ENCODE peak calls at places on chromosome 4, in ten cellular contexts. R is Peyer's patch, Q is HCT116, O is lower leg skin, F is heart left ventricle, D is tibial nerve, V is spleen, N is NB4, X is stomach, E is transverse colon. S is an unnamed sample.

GRCh38 chr4:168082379-168082778 is 10.0 kb upstream of the ANXA10 start:
- DNase-seq in V (no peak), X (no peak), E (no peak), N (no peak), O (no peak), F (no peak), D (no peak), R (no peak), Q (no peak), S (no peak)

GRCh38 chr4:90606781-90607180 is 479.6 kb downstream of the CCSER1 start:
- DNase-seq in X (no peak), V (no peak), E (no peak), Q (no peak), R (no peak), O (no peak), N (no peak), F (no peak), D (no peak), S (no peak)

GRCh38 chr4:3673176-3673575 is 93.0 kb upstream of the ADRA2C start:
- DNase-seq in X (no peak), O (no peak), Q (no peak), E (no peak), D (no peak), V (peak), N (no peak), F (no peak), R (peak), S (no peak)

GRCh38 chr4:88418411-88418810 is 38.5 kb upstream of the HERC5 start:
- DNase-seq in E (no peak), D (no peak), F (no peak), Q (no peak), O (no peak), N (no peak), V (no peak), X (no peak), R (no peak), S (no peak)

GRCh38 chr4:189792819-189793618 is 147.7 kb upstream of the FRG1 start:
- DNase-seq in X (peak), Q (peak), E (peak), D (peak), V (peak), N (peak), R (peak), F (peak), O (peak), S (peak)

GRCh38 chr4:87151730-87152129 is 68.7 kb downstream of the KLHL8 start:
- DNase-seq in O (no peak), F (no peak), X (no peak), N (no peak), D (no peak), V (no peak), Q (no peak), E (no peak), R (no peak), S (no peak)

GRCh38 chr4:41873380-41874295 is 61.6 kb upstream of the TMEM33 start:
- DNase-seq in E (no peak), N (no peak), R (no peak), O (no peak), F (no peak), V (peak), D (no peak), X (no peak), Q (no peak), S (no peak)

GRCh38 chr4:167114416-167114971 is 119.8 kb downstream of the SPOCK3 start:
- DNase-seq in E (no peak), X (no peak), D (no peak), O (no peak), N (no peak), Q (no peak), R (no peak), V (no peak), F (no peak), S (no peak)

GRCh38 chr4:74675673-74676279 is 118.5 kb downstream of the BTC start:
- DNase-seq in N (peak), E (no peak), V (no peak), R (no peak), D (peak), O (no peak), F (no peak), Q (peak), X (no peak), S (no peak)

GRCh38 chr4:57100979-57101629 is 9.1 kb downstream of the IGFBP7 start:
- DNase-seq in R (no peak), X (no peak), V (no peak), F (no peak), Q (no peak), N (no peak), O (no peak), E (no peak), D (no peak), S (no peak)

GRCh38 chr4:116332508-116332907 is 752.9 kb downstream of the TRAM1L1 start:
- DNase-seq in R (no peak), V (no peak), Q (no peak), N (no peak), O (no peak), F (no peak), X (no peak), E (no peak), D (no peak), S (no peak)

GRCh38 chr4:147975325-147975724 is 243.4 kb downstream of the ARHGAP10 start:
- DNase-seq in R (no peak), V (no peak), O (no peak), Q (no peak), N (no peak), E (no peak), D (no peak), F (no peak), X (no peak), S (peak)

GRCh38 chr4:85952518-85952917 is 407.3 kb downstream of the MAPK10 start:
- DNase-seq in Q (no peak), O (no peak), V (no peak), N (no peak), F (no peak), R (no peak), X (no peak), E (no peak), D (no peak), S (no peak)

GRCh38 chr4:84915396-84915780 is 51.1 kb downstream of the WDFY3 start:
- DNase-seq in O (no peak), E (no peak), Q (no peak), V (no peak), N (no peak), D (no peak), F (no peak), X (no peak), R (no peak), S (no peak)

GRCh38 chr4:57214654-57215411 is 104.6 kb upstream of the IGFBP7 start:
- DNase-seq in R (no peak), X (no peak), D (no peak), O (no peak), N (peak), V (no peak), F (no peak), Q (no peak), E (no peak), S (no peak)

GRCh38 chr4:120977435-120977997 is 55.0 kb upstream of the PRDM5 start:
- DNase-seq in Q (peak), O (no peak), R (no peak), F (no peak), N (peak), X (no peak), D (peak), V (no peak), E (peak), S (no peak)

GRCh38 chr4:13509442-13509841 is 25.3 kb upstream of the RAB28 start:
- DNase-seq in O (no peak), F (no peak), N (no peak), R (no peak), V (no peak), D (no peak), X (no peak), Q (no peak), E (no peak), S (no peak)

GRCh38 chr4:970046-970745 is 3.2 kb downstream of the DGKQ start:
- DNase-seq in F (no peak), Q (no peak), X (no peak), R (no peak), V (no peak), O (no peak), D (no peak), N (no peak), E (peak), S (no peak)

GRCh38 chr4:124060261-124060918 is 652.1 kb downstream of the ANKRD50 start:
- DNase-seq in V (no peak), R (no peak), N (peak), D (peak), X (peak), F (no peak), E (peak), O (peak), Q (no peak), S (peak)

DNA sequence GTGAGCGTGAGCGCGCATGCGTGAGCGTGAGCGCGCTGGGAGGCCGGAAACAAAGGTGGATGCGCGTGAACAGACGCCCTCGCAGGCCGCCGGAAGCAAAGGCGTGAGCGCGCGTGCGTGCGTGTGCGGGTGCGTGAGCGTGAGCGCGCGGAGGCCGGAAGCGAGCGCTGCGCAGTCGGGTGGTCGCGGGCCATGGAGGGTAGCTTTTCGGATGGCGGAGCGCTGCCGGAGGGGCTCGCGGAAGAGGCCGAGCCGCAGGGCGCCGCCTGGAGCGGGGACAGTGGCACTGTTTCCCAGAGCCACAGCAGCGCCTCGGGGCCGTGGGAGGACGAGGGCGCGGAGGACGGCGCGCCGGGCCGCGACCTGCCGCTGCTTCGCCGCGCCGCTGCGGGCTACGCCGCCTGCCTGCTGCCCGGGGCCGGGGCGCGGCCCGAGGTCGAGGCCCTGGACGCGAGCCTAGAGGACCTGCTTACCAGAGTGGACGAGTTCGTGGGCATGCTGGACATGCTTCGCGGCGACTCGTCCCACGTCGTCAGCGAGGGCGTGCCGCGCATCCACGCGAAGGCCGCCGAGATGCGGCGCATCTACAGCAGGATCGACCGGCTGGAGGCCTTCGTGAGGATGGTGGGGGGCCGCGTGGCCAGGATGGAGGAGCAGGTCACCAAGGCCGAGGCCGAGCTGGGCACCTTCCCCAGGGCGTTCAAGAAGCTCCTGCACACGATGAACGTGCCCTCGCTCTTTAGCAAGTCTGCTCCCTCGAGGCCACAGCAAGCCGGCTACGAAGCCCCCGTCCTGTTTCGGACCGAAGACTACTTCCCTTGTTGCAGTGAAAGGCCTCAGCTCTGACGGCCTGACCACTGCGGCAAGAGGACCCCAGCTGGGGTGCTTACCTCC is at the start of gene BLOC1S4:
- DNase-seq in R (peak), V (peak), O (peak), Q (peak), D (peak), F (peak), X (peak), N (peak), E (peak), S (peak)
- TF ChIP-seq POLR2A in R (peak), V (peak), O (peak), Q (peak), D (peak), F (no peak), X (no peak), N (peak), E (peak), S (peak)

GRCh38 chr4:140047017-140047640 is 106.9 kb downstream of the MAML3 start:
- DNase-seq in V (no peak), F (peak), D (no peak), O (no peak), Q (no peak), X (peak), R (no peak), E (no peak), N (no peak), S (peak)

GRCh38 chr4:140049024-140049923 is 104.7 kb downstream of the MAML3 start:
- DNase-seq in N (peak), E (peak), F (no peak), O (no peak), D (peak), V (peak), R (peak), Q (no peak), X (peak), S (no peak)

GRCh38 chr4:140048419-140049022 is 105.5 kb downstream of the MAML3 start:
- DNase-seq in D (no peak), Q (no peak), R (no peak), O (no peak), F (no peak), V (no peak), X (no peak), E (no peak), N (no peak), S (no peak)

GRCh38 chr4:140046573-140046972 is 107.4 kb downstream of the MAML3 start:
- DNase-seq in O (no peak), R (no peak), D (no peak), N (peak), F (no peak), E (no peak), Q (no peak), X (no peak), V (no peak), S (no peak)

DNA sequence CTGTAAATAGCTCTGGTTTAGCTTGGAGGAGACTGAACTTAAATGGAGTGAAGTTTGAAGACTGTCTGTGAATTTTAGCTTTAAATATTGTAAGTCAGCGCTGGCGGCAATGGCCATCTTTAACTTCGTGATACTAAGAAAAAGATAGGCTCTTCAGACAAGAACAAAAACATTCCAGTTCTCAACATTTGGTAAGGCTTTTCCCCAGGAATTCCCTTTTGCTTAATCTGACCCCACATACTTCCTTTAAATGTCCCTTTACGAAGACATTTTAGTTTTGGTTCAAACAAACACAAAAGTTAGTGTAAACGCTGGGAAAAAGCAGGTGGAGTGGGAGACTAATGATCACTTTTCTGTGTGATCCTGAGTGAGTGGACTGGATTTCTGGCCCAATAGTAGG is 106.2 kb downstream of the MAML3 start:
- DNase-seq in R (no peak), Q (no peak), V (no peak), O (no peak), N (no peak), E (no peak), F (no peak), X (no peak), D (no peak), S (no peak)
- H3K4me3 ChIP-seq in R (no peak), Q (no peak), V (no peak), O (no peak), N (no peak), E (no peak), F (no peak), X (no peak), D (no peak), S (no peak)

GRCh38 chr4:81565137-81565870 is 93.6 kb upstream of the RASGEF1B start:
- DNase-seq in F (peak), O (peak), N (no peak), V (peak), D (peak), E (peak), R (peak), Q (no peak), X (peak), S (peak)
- TF ChIP-seq POLR2A in F (no peak), O (no peak), N (no peak), V (peak), D (no peak), E (peak), R (peak), Q (no peak), X (no peak), S (no peak)

GRCh38 chr4:24795666-24796381 is 451 bp downstream of the SOD3 start:
- DNase-seq in R (no peak), N (no peak), V (no peak), X (no peak), Q (no peak), E (no peak), D (no peak), F (no peak), O (no peak), S (no peak)
- H3K4me3 ChIP-seq in R (no peak), N (no peak), V (no peak), X (peak), Q (no peak), E (peak), D (peak), F (peak), O (no peak), S (peak)

GRCh38 chr4:38857354-38858096 is 908 bp upstream of the TLR6 start:
- DNase-seq in D (peak), Q (peak), X (no peak), O (peak), F (no peak), N (peak), V (no peak), E (peak), R (no peak), S (no peak)
- TF ChIP-seq POLR2A in D (no peak), Q (peak), X (no peak), O (no peak), F (no peak), N (no peak), V (no peak), E (no peak), R (no peak), S (no peak)

DNA sequence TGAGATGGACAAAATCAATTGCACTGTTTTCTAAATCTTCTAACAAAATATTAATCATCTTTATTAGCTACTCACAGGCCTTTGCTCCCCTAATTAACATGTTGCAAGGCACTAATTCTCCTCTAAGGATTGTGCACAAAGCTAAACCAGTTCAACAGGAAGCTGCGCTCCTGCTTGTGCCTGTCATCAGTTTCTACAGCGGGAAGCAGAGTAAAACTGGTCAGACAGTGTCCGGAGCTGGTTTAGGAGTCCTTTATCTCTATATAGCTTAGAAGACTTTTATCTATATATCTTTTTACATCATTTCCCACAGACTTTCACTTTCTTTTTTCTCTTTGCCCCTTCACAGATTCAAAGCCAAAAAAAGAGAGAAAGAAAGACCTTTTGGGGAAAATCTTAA is 79.1 kb downstream of the ELOVL6 start:
- DNase-seq in N (no peak), F (no peak), V (no peak), E (peak), D (no peak), O (no peak), X (peak), R (no peak), Q (no peak), S (no peak)
- H3K4me3 ChIP-seq in N (no peak), F (no peak), V (no peak), E (no peak), D (no peak), O (no peak), X (no peak), R (no peak), Q (no peak), S (no peak)

GRCh38 chr4:186240848-186241491 is 13.7 kb downstream of the KLKB1 start:
- DNase-seq in V (no peak), Q (no peak), F (no peak), O (no peak), E (no peak), R (no peak), D (no peak), N (no peak), X (no peak), S (no peak)

GRCh38 chr4:186244835-186245234 is 17.5 kb downstream of the KLKB1 start:
- DNase-seq in N (no peak), R (no peak), V (no peak), E (no peak), F (no peak), O (no peak), Q (no peak), D (no peak), X (no peak), S (no peak)

GRCh38 chr4:186240452-186240847 is 13.1 kb downstream of the KLKB1 start:
- DNase-seq in N (no peak), O (no peak), V (no peak), D (no peak), R (no peak), E (no peak), X (no peak), Q (no peak), F (no peak), S (no peak)

GRCh38 chr4:186241616-186242015 is 14.3 kb downstream of the KLKB1 start:
- DNase-seq in O (no peak), Q (no peak), X (no peak), F (no peak), V (no peak), R (no peak), E (no peak), D (no peak), N (no peak), S (no peak)

GRCh38 chr4:186243331-186243730 is 16.0 kb downstream of the KLKB1 start:
- DNase-seq in V (no peak), N (no peak), E (no peak), F (no peak), X (no peak), O (no peak), Q (no peak), D (no peak), R (no peak), S (no peak)
- TF ChIP-seq POLR2A in V (no peak), N (no peak), E (no peak), F (no peak), X (no peak), O (no peak), Q (no peak), D (no peak), R (no peak), S (no peak)

GRCh38 chr4:8199594-8200301 is 658 bp downstream of the SH3TC1 start:
- DNase-seq in D (no peak), X (peak), V (no peak), N (no peak), E (peak), R (no peak), Q (no peak), O (no peak), F (no peak), S (no peak)
- H3K4me3 ChIP-seq in D (peak), X (peak), V (peak), N (peak), E (peak), R (peak), Q (peak), O (peak), F (peak), S (peak)